ENCODE peak calls at places on chromosomes 13 and 19, in four cellular contexts. L is tibial nerve, K is psoas muscle, X is heart right ventricle. D is an unnamed sample.

GRCh38 chr19:18859676-18860301 is 28.0 kb downstream of the UPF1 start:
- DNase-seq in L (no peak), K (no peak), X (peak; percentile 78), D (no peak)

GRCh38 chr13:59452189-59452588 is 711.5 kb downstream of the DIAPH3 start:
- DNase-seq in L (no peak), K (no peak), X (no peak), D (no peak)

GRCh38 chr19:45569619-45570421 is 14.8 kb downstream of the OPA3 start:
- DNase-seq in L (no peak), K (peak; percentile 83), X (peak; percentile 45), D (peak; percentile 70)

GRCh38 chr13:33079960-33080359 is 63.7 kb downstream of the KL start:
- DNase-seq in L (no peak), K (no peak), X (no peak), D (no peak)

GRCh38 chr13:73984949-73985691 is 149.1 kb downstream of the KLF12 start:
- DNase-seq in L (no peak), K (no peak), X (peak; percentile 29), D (no peak)

GRCh38 chr19:53898680-53899341 is 10.3 kb upstream of the CACNG7 start:
- DNase-seq in L (no peak), K (peak; percentile 43), X (no peak), D (no peak)

GRCh38 chr19:43596842-43597461 is 557 bp downstream of the ZNF576 start:
- DNase-seq in L (no peak), K (no peak), X (no peak), D (no peak)

GRCh38 chr19:43872547-43873336 is 45.6 kb downstream of the ZNF283 start:
- DNase-seq in L (no peak), K (no peak), X (no peak), D (no peak)

GRCh38 chr19:53965091-53965490 is 2.4 kb downstream of the CACNG8 start:
- DNase-seq in L (no peak), K (no peak), X (no peak), D (no peak)

GRCh38 chr19:55638864-55639359 is 1.9 kb upstream of the ZNF580 start:
- DNase-seq in L (no peak), K (peak; percentile 70), X (no peak), D (peak; percentile 49)

GRCh38 chr13:106393776-106394175 is 141.7 kb downstream of the EFNB2 start:
- DNase-seq in L (no peak), K (no peak), X (no peak), D (no peak)

GRCh38 chr19:38389101-38389925 is 816 bp downstream of the SPRED3 start:
- DNase-seq in L (no peak), K (no peak), X (no peak), D (peak; percentile 12)

GRCh38 chr19:6999938-7000732 is 21.1 kb downstream of the MBD3L2B start:
- DNase-seq in L (no peak), K (no peak), X (no peak), D (no peak)
- H3K9me3 ChIP-seq in L (peaks cover 3% of the 10 kb centered on the region), K (no peaks in the 10 kb centered on the region), X (no peaks in the 10 kb centered on the region), D (no peaks in the 10 kb centered on the region)

GRCh38 chr19:33795370-33796163 is 1.1 kb upstream of the KCTD15 start:
- DNase-seq in L (peak; percentile 39), K (peak; percentile 79), X (peak; percentile 91), D (peak; percentile 81)

GRCh38 chr19:33794578-33795369 is 1.9 kb upstream of the KCTD15 start:
- DNase-seq in L (no peak), K (no peak), X (no peak), D (no peak)

GRCh38 chr19:33797821-33798633 is 1.4 kb downstream of the KCTD15 start:
- DNase-seq in L (no peak), K (peak; percentile 61), X (peak; percentile 71), D (peak; percentile 76)

GRCh38 chr19:33798701-33799111 is 2.0 kb downstream of the KCTD15 start:
- DNase-seq in L (no peak), K (no peak), X (no peak), D (no peak)

DNA sequence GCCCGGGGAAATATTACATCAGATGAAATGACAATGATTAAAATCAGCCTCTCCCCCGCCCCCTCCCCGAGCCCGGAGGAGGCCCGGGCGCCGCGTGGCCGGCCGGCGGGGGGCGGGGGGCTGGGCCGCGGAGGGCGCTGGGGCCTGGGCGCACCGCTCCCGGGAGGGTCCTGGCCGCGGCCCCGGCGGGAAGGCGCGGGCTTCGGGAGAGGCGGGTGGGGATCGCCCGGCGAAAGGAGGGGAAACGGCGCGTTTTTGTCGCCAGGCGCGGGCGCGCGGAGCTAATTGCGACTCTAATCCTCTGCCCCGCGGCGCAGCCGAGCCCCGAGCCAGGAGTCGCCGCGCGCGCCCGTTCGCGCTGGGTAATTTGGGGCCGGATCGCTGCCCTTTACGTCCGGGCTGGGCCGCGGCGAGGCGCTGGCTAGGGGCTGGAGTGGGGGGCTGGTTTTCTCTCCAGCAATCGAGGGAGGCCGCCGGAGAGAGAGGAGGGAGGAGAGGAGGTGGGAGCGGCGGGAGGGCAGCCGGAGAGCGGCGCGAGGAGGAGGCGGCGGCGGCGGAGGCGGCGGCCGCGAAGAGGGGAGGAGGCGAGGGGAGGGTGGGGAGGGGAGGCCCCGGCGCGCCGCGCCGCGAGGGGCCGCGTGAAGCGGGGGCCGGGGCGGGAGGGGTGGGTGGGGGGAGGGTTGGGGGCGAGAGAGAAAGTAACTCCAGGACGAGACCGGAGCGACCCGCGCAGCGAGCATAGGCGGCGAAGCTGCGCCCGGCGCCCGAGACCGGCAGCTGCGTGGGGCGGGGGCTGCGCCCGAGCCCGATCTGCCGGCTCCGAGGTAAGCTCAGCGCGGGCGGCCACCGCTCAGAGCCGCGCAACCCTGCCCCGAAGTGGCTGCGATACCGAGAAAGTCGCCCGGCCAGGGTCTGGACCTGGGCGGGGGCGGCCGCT is at the start of gene KCTD15:
- DNase-seq in L (no peak), K (peak; percentile 68), X (no peak), D (peak; percentile 72)
- H3K4me3 ChIP-seq in L (peak within 1 kb of the TSS; percentile 78), K (peak within 1 kb of the TSS; percentile 74), X (peak within 1 kb of the TSS; percentile 82), D (peak within 1 kb of the TSS; percentile 50)

GRCh38 chr19:49614096-49614857 is 23.3 kb downstream of the PRR12 start:
- DNase-seq in L (no peak), K (no peak), X (no peak), D (no peak)
- H3K36me3 ChIP-seq in L (no peaks in the 10 kb centered on the region), K (no peaks in the 10 kb centered on the region), X (peaks cover 82% of the 10 kb centered on the region), D (no peaks in the 10 kb centered on the region)

DNA sequence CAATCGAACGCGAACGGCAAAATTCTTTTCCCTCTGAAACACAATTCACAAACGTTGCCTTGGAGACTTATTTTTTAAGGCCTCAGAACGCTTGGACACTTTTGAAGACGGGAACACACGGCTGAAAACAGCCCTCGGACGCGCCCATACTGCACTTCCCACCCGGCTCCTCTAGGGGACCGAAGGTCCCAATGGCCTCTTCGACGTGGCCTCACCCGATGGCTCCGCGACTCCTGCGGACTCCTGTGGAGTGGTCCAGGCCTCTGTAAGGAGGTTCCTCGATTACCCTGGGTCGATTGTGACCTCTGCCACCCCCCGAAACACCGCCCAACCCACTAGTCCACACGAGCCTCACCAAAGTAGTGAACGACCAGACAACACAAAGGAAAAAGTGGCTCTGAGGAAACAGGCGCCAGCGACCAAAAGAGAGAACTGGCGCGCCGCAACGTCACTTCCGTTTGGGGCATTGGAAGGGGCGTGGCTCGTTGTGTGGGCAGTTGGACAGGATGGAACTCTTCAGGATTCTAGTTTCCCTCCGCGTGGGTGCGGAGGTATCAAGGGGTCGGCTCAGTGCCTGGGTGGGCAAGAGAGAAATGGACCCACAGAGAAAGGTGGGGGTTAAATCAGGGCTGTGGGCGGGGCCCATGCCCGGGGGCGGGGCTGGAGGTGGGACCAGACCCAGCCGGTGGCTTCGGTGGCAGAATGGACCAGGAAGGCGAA is at the start of gene ZNF560:
- DNase-seq in L (no peak), K (no peak), X (no peak), D (no peak)
- H3K9me3 ChIP-seq in L (peaks cover 95% of the 10 kb centered on the region), K (peaks cover 37% of the 10 kb centered on the region), X (peaks cover 92% of the 10 kb centered on the region), D (peaks cover 80% of the 10 kb centered on the region)

GRCh38 chr19:13865243-13865577 is 11.7 kb upstream of the NANOS3 start:
- DNase-seq in L (no peak), K (no peak), X (no peak), D (no peak)

GRCh38 chr19:13864223-13864512 is 12.8 kb upstream of the NANOS3 start:
- DNase-seq in L (no peak), K (peak; percentile 51), X (no peak), D (no peak)

GRCh38 chr19:13865578-13866462 is 11.1 kb upstream of the NANOS3 start:
- DNase-seq in L (no peak), K (peak; percentile 57), X (no peak), D (no peak)

GRCh38 chr19:13866463-13867046 is 10.4 kb upstream of the NANOS3 start:
- DNase-seq in L (no peak), K (no peak), X (no peak), D (no peak)

GRCh38 chr19:13864513-13865242 is 12.3 kb upstream of the NANOS3 start:
- DNase-seq in L (no peak), K (peak; percentile 42), X (no peak), D (no peak)
- H3K4me3 ChIP-seq in L (peak overlapping the region; percentile 48), K (peak overlapping the region; percentile 72), X (peak overlapping the region; percentile 85), D (no peak overlapping the region)

GRCh38 chr13:75016225-75016624 is 465.7 kb downstream of the TBC1D4 start:
- DNase-seq in L (no peak), K (no peak), X (no peak), D (no peak)
- H3K36me3 ChIP-seq in L (no peaks in the 10 kb centered on the region), K (no peaks in the 10 kb centered on the region), X (no peaks in the 10 kb centered on the region), D (no peaks in the 10 kb centered on the region)

GRCh38 chr19:57978586-57979289 is 4.4 kb upstream of the C19orf18 start:
- DNase-seq in L (no peak), K (no peak), X (no peak), D (no peak)
- H3K9me3 ChIP-seq in L (peaks cover 100% of the 10 kb centered on the region), K (peaks cover 98% of the 10 kb centered on the region), X (peaks cover 100% of the 10 kb centered on the region), D (peaks cover 100% of the 10 kb centered on the region)

GRCh38 chr19:28168557-28168956 is 1044.4 kb downstream of the UQCRFS1 start:
- DNase-seq in L (no peak), K (no peak), X (no peak), D (no peak)

GRCh38 chr19:28170066-28170465 is 1042.9 kb downstream of the UQCRFS1 start:
- DNase-seq in L (no peak), K (no peak), X (no peak), D (no peak)

GRCh38 chr19:28171983-28172382 is 1041.0 kb downstream of the UQCRFS1 start:
- DNase-seq in L (no peak), K (no peak), X (no peak), D (no peak)

GRCh38 chr19:28166025-28166424 is 1046.9 kb downstream of the UQCRFS1 start:
- DNase-seq in L (no peak), K (no peak), X (no peak), D (no peak)

DNA sequence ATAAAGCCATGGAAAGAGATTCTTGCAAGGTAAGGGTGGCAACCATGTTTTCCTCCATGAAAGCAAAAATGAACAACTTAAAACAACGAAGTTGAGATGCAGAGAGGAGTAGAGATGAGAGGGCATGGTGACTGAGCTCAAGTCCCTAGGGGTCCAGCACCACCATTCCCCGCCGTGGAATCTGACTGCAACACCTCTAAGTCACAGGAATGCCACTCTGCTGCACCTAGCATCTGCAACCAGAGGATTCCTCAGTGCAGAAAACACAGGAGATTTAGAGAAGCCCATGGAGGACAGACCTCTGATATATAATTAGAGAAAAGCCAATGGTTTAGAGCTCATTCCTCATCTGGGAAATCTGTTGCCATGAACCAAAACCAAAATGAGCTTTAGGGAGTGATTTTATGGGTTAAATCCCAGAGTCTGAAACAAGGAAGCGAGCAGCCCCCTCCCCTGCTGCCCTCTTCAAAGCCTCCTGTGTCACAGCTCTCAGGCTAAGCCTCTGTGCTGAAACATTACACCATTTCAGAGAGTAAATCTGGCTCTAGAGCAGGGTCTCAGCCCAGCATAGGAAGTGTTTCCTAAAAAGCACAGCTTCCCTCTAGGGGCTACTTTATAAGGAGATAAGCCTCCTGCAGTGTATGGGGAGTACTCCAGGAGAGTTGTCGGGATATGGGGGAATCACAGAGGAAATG is 1043.6 kb downstream of the UQCRFS1 start:
- DNase-seq in L (no peak), K (no peak), X (no peak), D (no peak)
- H3K4me3 ChIP-seq in L (no peak overlapping the region), K (no peak overlapping the region), X (no peak overlapping the region), D (no peak overlapping the region)

GRCh38 chr19:10683064-10683426 is 18.2 kb upstream of the QTRT1 start:
- DNase-seq in L (no peak), K (no peak), X (no peak), D (no peak)
- H3K36me3 ChIP-seq in L (peaks cover 9% of the 10 kb centered on the region), K (peaks cover 19% of the 10 kb centered on the region), X (peaks cover 100% of the 10 kb centered on the region), D (peaks cover 41% of the 10 kb centered on the region)